ENCODE peak calls at places on chromosome 20, in five cellular contexts. S is choroid plexus epithelial cell, H is NCI-H2081, D is A549, F is Right ventricle myocardium inferior. B is an unnamed sample.

GRCh38 chr20:62914436-62914835 is 11.9 kb downstream of the DIDO1 start:
- DNase-seq in S (no peak), H (no peak), D (no peak), F (no peak), B (no peak)

GRCh38 chr20:30601974-30602373 is 655.5 kb upstream of the DEFB115 start:
- DNase-seq in S (no peak), H (no peak), D (no peak), F (no peak), B (no peak)

GRCh38 chr20:6629564-6629963 is 137.9 kb upstream of the BMP2 start:
- DNase-seq in S (no peak), H (no peak), D (no peak), F (no peak), B (no peak)

GRCh38 chr20:4809707-4810106 is 88.0 kb downstream of the PRND start:
- DNase-seq in S (no peak), H (no peak), D (no peak), F (peak; percentile 45), B (no peak)

GRCh38 chr20:34082232-34082887 is 29.7 kb downstream of the EIF2S2 start:
- DNase-seq in S (no peak), H (no peak), D (no peak), F (no peak), B (no peak)

GRCh38 chr20:1618479-1618878 is 1.3 kb downstream of the SIRPB1 start:
- DNase-seq in S (no peak), H (no peak), D (no peak), F (no peak), B (peak; percentile 0)

GRCh38 chr20:13231031-13231752 is 10.1 kb downstream of the ISM1 start:
- DNase-seq in S (no peak), H (no peak), D (no peak), F (no peak), B (peak; percentile 28)

GRCh38 chr20:59751075-59751711 is 146.9 kb downstream of the PHACTR3 start:
- DNase-seq in S (peak; percentile 33), H (peak; percentile 11), D (peak; percentile 72), F (peak; percentile 85), B (peak; percentile 24)

GRCh38 chr20:2760381-2761305 is 39.8 kb downstream of the CPXM1 start:
- DNase-seq in S (no peak), H (no peak), D (no peak), F (no peak), B (no peak)